ENCODE peak calls at places on chromosomes 1 and 21, in seven cellular contexts. One of them, this sample, is unnamed.

GRCh38 chr21:29055080-29055479 is 18.4 kb downstream of the CCT8 start:
- DNase-seq in adrenal gland: no peak
- DNase-seq in AG09309: no peak
- DNase-seq in mammary epithelial cell: no peak
- DNase-seq in omental fat pad: no peak
- DNase-seq in lower lobe of right lung: no peak
- DNase-seq in K562: no peak
- DNase-seq in this sample: no peak

GRCh38 chr1:153532161-153532560 is 3.6 kb downstream of the S100A6 start:
- DNase-seq in lower lobe of right lung: no peak
- DNase-seq in adrenal gland: no peak
- DNase-seq in K562: no peak
- DNase-seq in AG09309: no peak
- DNase-seq in omental fat pad: no peak
- DNase-seq in mammary epithelial cell: no peak
- DNase-seq in this sample: no peak

GRCh38 chr1:167344605-167345385 is 124.1 kb downstream of the POU2F1 start:
- DNase-seq in K562: no peak
- DNase-seq in lower lobe of right lung: no peak
- DNase-seq in omental fat pad: no peak
- DNase-seq in AG09309: no peak
- DNase-seq in adrenal gland: no peak
- DNase-seq in mammary epithelial cell: no peak
- DNase-seq in this sample: no peak

GRCh38 chr1:25729774-25730173 is 70.2 kb upstream of the SELENON start:
- DNase-seq in K562: no peak
- DNase-seq in omental fat pad: no peak
- DNase-seq in AG09309: no peak
- DNase-seq in lower lobe of right lung: no peak
- DNase-seq in mammary epithelial cell: no peak
- DNase-seq in adrenal gland: peak; percentile 65
- DNase-seq in this sample: no peak

GRCh38 chr1:43912607-43913006 is 21.0 kb upstream of the ARTN start:
- DNase-seq in omental fat pad: no peak
- DNase-seq in mammary epithelial cell: peak; percentile 83
- DNase-seq in lower lobe of right lung: no peak
- DNase-seq in adrenal gland: no peak
- DNase-seq in AG09309: peak; percentile 54
- DNase-seq in K562: no peak
- DNase-seq in this sample: no peak

GRCh38 chr1:224098007-224098406 is 15.9 kb upstream of the FBXO28 start:
- DNase-seq in adrenal gland: no peak
- DNase-seq in lower lobe of right lung: no peak
- DNase-seq in AG09309: no peak
- DNase-seq in K562: no peak
- DNase-seq in omental fat pad: no peak
- DNase-seq in mammary epithelial cell: no peak
- DNase-seq in this sample: no peak

GRCh38 chr1:189619682-189620332 is 857.9 kb downstream of the BRINP3 start:
- DNase-seq in AG09309: no peak
- DNase-seq in K562: no peak
- DNase-seq in lower lobe of right lung: no peak
- DNase-seq in omental fat pad: no peak
- DNase-seq in adrenal gland: peak; percentile 25
- DNase-seq in mammary epithelial cell: peak; percentile 94
- DNase-seq in this sample: no peak

GRCh38 chr1:9181176-9181906 is 52.4 kb upstream of the GPR157 start:
- DNase-seq in omental fat pad: no peak
- DNase-seq in adrenal gland: peak; percentile 59
- DNase-seq in AG09309: no peak
- DNase-seq in lower lobe of right lung: peak; percentile 80
- DNase-seq in K562: peak; percentile 87
- DNase-seq in mammary epithelial cell: peak; percentile 52
- DNase-seq in this sample: peak; percentile 73

GRCh38 chr1:26083246-26083645 is 15.8 kb upstream of the TRIM63 start:
- DNase-seq in K562: no peak
- DNase-seq in omental fat pad: no peak
- DNase-seq in adrenal gland: no peak
- DNase-seq in mammary epithelial cell: peak; percentile 26
- DNase-seq in AG09309: no peak
- DNase-seq in lower lobe of right lung: no peak
- DNase-seq in this sample: no peak

DNA sequence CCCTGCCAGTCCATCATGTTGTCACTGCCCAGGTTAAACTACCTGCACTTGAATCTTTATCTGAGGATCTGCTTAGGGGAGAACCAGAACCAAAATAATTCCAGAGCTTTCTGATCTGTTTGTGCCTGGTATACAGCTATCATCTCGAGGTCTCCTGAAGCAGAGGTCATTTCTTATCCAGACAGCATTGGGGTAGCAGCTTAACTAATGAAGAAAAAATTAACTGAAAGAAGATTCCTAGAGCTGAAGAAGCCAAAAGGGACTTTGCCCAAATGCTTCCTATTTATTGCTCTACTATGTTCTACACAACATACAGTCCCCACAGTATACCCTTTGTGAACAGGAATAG is 2.7 kb downstream of the NTPCR start:
- DNase-seq in adrenal gland: no peak
- DNase-seq in AG09309: no peak
- DNase-seq in lower lobe of right lung: no peak
- DNase-seq in omental fat pad: no peak
- DNase-seq in K562: no peak
- DNase-seq in mammary epithelial cell: no peak
- DNase-seq in this sample: no peak
- TF ChIP-seq CTCF in adrenal gland: no peak
- TF ChIP-seq CTCF in AG09309: no peak
- TF ChIP-seq CTCF in lower lobe of right lung: no peak
- TF ChIP-seq CTCF in omental fat pad: no peak
- TF ChIP-seq CTCF in K562: no peak
- TF ChIP-seq CTCF in mammary epithelial cell: no peak
- TF ChIP-seq CTCF in this sample: no peak

GRCh38 chr1:225868631-225869330 is 13.4 kb downstream of the TMEM63A start:
- DNase-seq in adrenal gland: no peak
- DNase-seq in K562: no peak
- DNase-seq in mammary epithelial cell: no peak
- DNase-seq in AG09309: no peak
- DNase-seq in lower lobe of right lung: no peak
- DNase-seq in omental fat pad: no peak
- DNase-seq in this sample: no peak
- TF ChIP-seq CTCF in adrenal gland: no peak
- TF ChIP-seq CTCF in K562: no peak
- TF ChIP-seq CTCF in mammary epithelial cell: no peak
- TF ChIP-seq CTCF in AG09309: no peak
- TF ChIP-seq CTCF in lower lobe of right lung: no peak
- TF ChIP-seq CTCF in omental fat pad: no peak
- TF ChIP-seq CTCF in this sample: no peak

GRCh38 chr1:192805832-192806323 is 3.0 kb upstream of the RGS2 start:
- DNase-seq in AG09309: peak; percentile 92
- DNase-seq in mammary epithelial cell: peak; percentile 85
- DNase-seq in adrenal gland: peak; percentile 43
- DNase-seq in lower lobe of right lung: no peak
- DNase-seq in omental fat pad: no peak
- DNase-seq in K562: peak; percentile 46
- DNase-seq in this sample: no peak
- TF ChIP-seq CTCF in AG09309: peak; percentile 55
- TF ChIP-seq CTCF in mammary epithelial cell: peak; percentile 73
- TF ChIP-seq CTCF in adrenal gland: peak; percentile 49
- TF ChIP-seq CTCF in lower lobe of right lung: peak; percentile 56
- TF ChIP-seq CTCF in omental fat pad: no peak
- TF ChIP-seq CTCF in K562: peak; percentile 63
- TF ChIP-seq CTCF in this sample: no peak

DNA sequence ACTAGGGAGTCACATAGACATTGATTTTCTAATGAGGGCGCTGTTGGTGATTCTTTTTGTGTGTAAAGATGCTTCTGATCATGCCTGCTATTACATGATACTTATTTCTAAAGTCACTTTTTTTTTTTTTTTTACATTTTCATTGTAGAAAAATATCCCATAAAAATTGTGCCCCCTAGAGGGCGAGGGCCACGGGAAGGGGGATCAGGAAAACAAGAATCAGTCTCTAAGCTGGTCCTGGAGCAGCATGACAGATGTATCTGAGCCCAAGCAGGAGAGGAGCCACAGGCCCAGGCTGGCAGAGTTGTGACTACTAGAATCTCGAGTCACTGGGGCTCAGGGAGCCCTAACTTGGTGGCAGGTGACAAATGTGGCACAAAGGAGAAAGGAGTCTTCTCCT is 28.1 kb downstream of the ZSCAN20 start:
- DNase-seq in mammary epithelial cell: no peak
- DNase-seq in omental fat pad: no peak
- DNase-seq in lower lobe of right lung: no peak
- DNase-seq in AG09309: no peak
- DNase-seq in K562: no peak
- DNase-seq in adrenal gland: no peak
- DNase-seq in this sample: no peak
- TF ChIP-seq CTCF in mammary epithelial cell: no peak
- TF ChIP-seq CTCF in omental fat pad: no peak
- TF ChIP-seq CTCF in lower lobe of right lung: no peak
- TF ChIP-seq CTCF in AG09309: no peak
- TF ChIP-seq CTCF in K562: peak; percentile 42
- TF ChIP-seq CTCF in adrenal gland: no peak
- TF ChIP-seq CTCF in this sample: no peak

GRCh38 chr1:147287133-147287865 is 44.8 kb downstream of the CHD1L start:
- DNase-seq in lower lobe of right lung: no peak
- DNase-seq in AG09309: no peak
- DNase-seq in mammary epithelial cell: no peak
- DNase-seq in adrenal gland: no peak
- DNase-seq in K562: no peak
- DNase-seq in omental fat pad: no peak
- DNase-seq in this sample: no peak
- TF ChIP-seq CTCF in lower lobe of right lung: no peak
- TF ChIP-seq CTCF in AG09309: no peak
- TF ChIP-seq CTCF in mammary epithelial cell: no peak
- TF ChIP-seq CTCF in adrenal gland: no peak
- TF ChIP-seq CTCF in K562: no peak
- TF ChIP-seq CTCF in omental fat pad: no peak
- TF ChIP-seq CTCF in this sample: no peak